ENCODE peak calls at places on chromosomes 5 and 9, in eight cellular contexts. S, I, A, G, H, U, C and J are unnamed samples.

GRCh38 chr5:108379722-108380530 is 2.0 kb downstream of the FBXL17 start:
- DNase-seq in S (no peak), I (no peak), A (no peak), G (no peak), H (no peak), U (peak; percentile 52), C (no peak), J (peak; percentile 9)

GRCh38 chr5:14173419-14174234 is 30.5 kb downstream of the TRIO start:
- DNase-seq in S (no peak), I (no peak), A (no peak), G (no peak), H (no peak), U (peak; percentile 46), C (no peak), J (no peak)

GRCh38 chr9:3804148-3804547 is 278.3 kb upstream of the RFX3 start:
- DNase-seq in S (no peak), I (peak; percentile 26), A (no peak), G (no peak), H (no peak), U (peak; percentile 69), C (no peak), J (no peak)

GRCh38 chr9:129343697-129344375 is 165.8 kb upstream of the IER5L start:
- DNase-seq in S (peak; percentile 52), I (peak; percentile 75), A (peak; percentile 76), G (no peak), H (peak; percentile 84), U (no peak), C (no peak), J (no peak)

GRCh38 chr5:115842089-115842881 is 550 bp downstream of the AP3S1 start:
- DNase-seq in S (no peak), I (no peak), A (no peak), G (peak; percentile 35), H (peak; percentile 75), U (peak; percentile 82), C (no peak), J (peak; percentile 95)

GRCh38 chr5:160507181-160507811 is 85.6 kb downstream of the PTTG1 start:
- DNase-seq in S (no peak), I (peak; percentile 40), A (no peak), G (peak; percentile 81), H (no peak), U (peak; percentile 86), C (no peak), J (no peak)

GRCh38 chr5:158754018-158754514 is 345.6 kb downstream of the EBF1 start:
- DNase-seq in S (no peak), I (peak; percentile 60), A (no peak), G (no peak), H (no peak), U (peak; percentile 95), C (no peak), J (no peak)

GRCh38 chr9:129415954-129416651 is 204.8 kb downstream of the C9orf50 start:
- DNase-seq in S (no peak), I (no peak), A (no peak), G (no peak), H (no peak), U (no peak), C (no peak), J (no peak)

GRCh38 chr5:77947051-77947428 is 170.9 kb upstream of the TBCA start:
- DNase-seq in S (no peak), I (no peak), A (no peak), G (no peak), H (no peak), U (no peak), C (no peak), J (no peak)

GRCh38 chr5:39148983-39149534 is 70.3 kb downstream of the FYB1 start:
- DNase-seq in S (no peak), I (peak; percentile 33), A (no peak), G (no peak), H (no peak), U (peak; percentile 47), C (no peak), J (no peak)

GRCh38 chr5:143051244-143052058 is 281.3 kb downstream of the ARHGAP26 start:
- DNase-seq in S (no peak), I (peak; percentile 93), A (no peak), G (peak; percentile 73), H (no peak), U (peak; percentile 92), C (no peak), J (no peak)

GRCh38 chr5:138752341-138752950 is 779 bp upstream of the CTNNA1 start:
- DNase-seq in S (peak; percentile 25), I (peak; percentile 25), A (peak; percentile 32), G (peak; percentile 16), H (peak; percentile 19), U (peak; percentile 54), C (no peak), J (peak; percentile 27)

GRCh38 chr5:55030676-55031445 is 6.8 kb downstream of the GZMK start:
- DNase-seq in S (no peak), I (no peak), A (no peak), G (no peak), H (no peak), U (no peak), C (no peak), J (peak; percentile 45)

GRCh38 chr5:122736086-122736485 is 38.8 kb upstream of the SNX2 start:
- DNase-seq in S (no peak), I (no peak), A (no peak), G (no peak), H (no peak), U (no peak), C (no peak), J (no peak)

GRCh38 chr9:123353041-123353440 is 3.0 kb upstream of the CRB2 start:
- DNase-seq in S (no peak), I (no peak), A (no peak), G (no peak), H (no peak), U (no peak), C (no peak), J (no peak)

DNA sequence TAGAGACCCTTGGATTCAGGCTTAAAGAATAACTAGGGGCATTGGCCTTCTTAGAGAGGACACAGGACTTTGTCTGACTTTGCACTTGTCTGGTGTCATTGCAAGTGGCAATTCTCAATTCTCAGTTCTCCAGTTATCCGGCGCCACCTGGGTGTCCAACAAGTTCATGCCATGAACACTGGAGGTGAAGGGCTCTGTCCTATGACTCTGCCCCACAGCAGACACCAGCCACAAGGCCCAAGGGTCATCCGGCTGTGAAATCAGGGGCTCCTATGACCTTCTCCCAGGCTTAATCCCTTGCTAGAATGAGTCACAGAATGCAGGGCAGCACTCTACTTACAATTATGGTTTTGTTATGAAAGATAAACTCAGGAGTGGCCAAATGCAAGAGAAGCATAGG is 391.9 kb downstream of the GADD45G start:
- DNase-seq in S (peak; percentile 54), I (no peak), A (no peak), G (no peak), H (no peak), U (peak; percentile 8), C (no peak), J (no peak)
- H3K4me1 ChIP-seq in S (peaks cover 43% of the 10 kb centered on the region), I (peaks cover 53% of the 10 kb centered on the region), A (peaks cover 16% of the 10 kb centered on the region), G (peaks cover 12% of the 10 kb centered on the region), H (peaks cover 29% of the 10 kb centered on the region), U (no peaks in the 10 kb centered on the region), C (peaks cover 4% of the 10 kb centered on the region), J (peaks cover 10% of the 10 kb centered on the region)

GRCh38 chr5:68259696-68260095 is 44.1 kb downstream of the PIK3R1 start:
- DNase-seq in S (no peak), I (no peak), A (no peak), G (no peak), H (no peak), U (no peak), C (no peak), J (no peak)
- H3K27ac ChIP-seq in S (peak overlapping the region; percentile 43), I (no peak overlapping the region), A (peak overlapping the region; percentile 87), G (no peak overlapping the region), H (peak overlapping the region; percentile 77), U (no peak overlapping the region), C (peak overlapping the region; percentile 4), J (no peak overlapping the region)

GRCh38 chr9:76297721-76298239 is 96.4 kb downstream of the RFK start:
- DNase-seq in S (no peak), I (peak; percentile 63), A (no peak), G (no peak), H (peak; percentile 34), U (peak; percentile 51), C (no peak), J (no peak)
- H3K4me3 ChIP-seq in S (no peak overlapping the region), I (no peak overlapping the region), A (no peak overlapping the region), G (no peak overlapping the region), H (no peak overlapping the region), U (peak overlapping the region; percentile 27), C (no peak overlapping the region), J (no peak overlapping the region)

DNA sequence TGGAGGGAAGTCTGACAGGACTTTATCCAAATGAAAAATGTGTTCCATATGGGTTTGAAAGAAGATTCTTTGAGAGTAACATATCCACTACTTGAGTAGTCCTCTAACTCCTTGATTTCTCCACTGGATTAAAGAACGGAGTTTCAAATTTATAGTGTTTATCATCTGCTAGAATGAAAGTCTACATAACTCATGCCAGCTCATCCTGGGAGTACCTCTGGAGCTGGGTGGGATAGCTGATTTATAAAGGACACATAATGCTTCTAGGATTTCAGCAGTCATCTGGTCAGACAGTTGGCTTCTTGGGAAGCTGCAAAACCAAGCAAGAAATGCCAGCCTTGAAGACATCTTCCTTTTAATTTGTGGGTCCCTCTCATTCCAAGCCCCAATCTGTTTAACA is 3.1 kb downstream of the GALNT10 start:
- DNase-seq in S (no peak), I (no peak), A (no peak), G (no peak), H (no peak), U (peak; percentile 61), C (no peak), J (no peak)
- H3K4me1 ChIP-seq in S (peaks cover 34% of the 10 kb centered on the region), I (peaks cover 27% of the 10 kb centered on the region), A (peaks cover 13% of the 10 kb centered on the region), G (peaks cover 30% of the 10 kb centered on the region), H (peaks cover 14% of the 10 kb centered on the region), U (peaks cover 53% of the 10 kb centered on the region), C (peaks cover 3% of the 10 kb centered on the region), J (peaks cover 61% of the 10 kb centered on the region)

DNA sequence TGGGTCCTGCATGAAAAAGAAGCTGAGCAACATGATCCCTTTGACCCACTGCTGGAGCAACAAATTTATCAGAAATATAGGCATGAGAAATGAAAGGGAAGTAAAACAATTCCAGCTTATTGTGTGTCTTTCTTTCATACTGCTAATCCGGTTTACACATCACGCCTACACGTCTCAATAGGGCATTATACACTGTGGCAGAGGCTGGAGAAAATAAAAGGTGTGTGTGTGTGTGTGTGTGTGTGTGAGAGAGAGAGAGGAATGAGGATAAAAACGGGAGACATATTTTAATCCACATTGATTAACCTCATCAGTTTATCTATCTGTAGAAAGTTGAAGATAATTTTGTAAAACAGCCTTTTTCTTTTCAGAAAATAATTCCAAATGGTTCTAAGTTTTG is 2.4 kb downstream of the PTCH1 start:
- DNase-seq in S (no peak), I (no peak), A (no peak), G (no peak), H (no peak), U (no peak), C (no peak), J (no peak)
- H3K27ac ChIP-seq in S (peak overlapping the region; percentile 91), I (no peak overlapping the region), A (no peak overlapping the region), G (no peak overlapping the region), H (no peak overlapping the region), U (no peak overlapping the region), C (no peak overlapping the region), J (peak overlapping the region; percentile 90)